ENCODE peak calls at places on chromosomes 2 and 18, in nine cellular contexts. T is nephron progenitor cell; G is fibroblast of pulmonary artery; X is CD8-positive, alpha-beta T cell; C is brain microvascular endothelial cell; R is spleen; F is NB4; B is uterus; E is cardiac muscle cell. D is an unnamed sample.

GRCh38 chr2:120656273-120656960 is 79.3 kb upstream of the GLI2 start:
- DNase-seq in T (no peak), G (no peak), X (no peak), C (no peak), R (no peak), F (no peak), B (no peak), E (no peak), D (no peak)

GRCh38 chr18:54947115-54947514 is 12.1 kb downstream of the CCDC68 start:
- DNase-seq in T (no peak), G (peak; percentile 47), X (no peak), C (no peak), R (no peak), F (no peak), B (no peak), E (peak; percentile 38), D (no peak)

GRCh38 chr2:64063454-64063853 is 44.2 kb upstream of the VPS54 start:
- DNase-seq in T (no peak), G (no peak), X (no peak), C (no peak), R (no peak), F (no peak), B (no peak), E (peak; percentile 13), D (no peak)

GRCh38 chr2:225056330-225057073 is 14.2 kb upstream of the DOCK10 start:
- DNase-seq in T (no peak), G (peak; percentile 25), X (no peak), C (peak; percentile 32), R (no peak), F (no peak), B (no peak), E (no peak), D (no peak)

GRCh38 chr18:25332002-25332401 is 20.0 kb downstream of the ZNF521 start:
- DNase-seq in T (no peak), G (no peak), X (no peak), C (no peak), R (no peak), F (no peak), B (no peak), E (no peak), D (no peak)

GRCh38 chr2:195834836-195835235 is 177.8 kb downstream of the SLC39A10 start:
- DNase-seq in T (no peak), G (no peak), X (no peak), C (no peak), R (no peak), F (no peak), B (no peak), E (no peak), D (no peak)

GRCh38 chr2:108454440-108454839 is 5.4 kb downstream of the GCC2 start:
- DNase-seq in T (no peak), G (peak; percentile 4), X (no peak), C (peak; percentile 14), R (no peak), F (no peak), B (no peak), E (no peak), D (no peak)

GRCh38 chr2:18598848-18599484 is 9.6 kb upstream of the NT5C1B start:
- DNase-seq in T (no peak), G (no peak), X (no peak), C (no peak), R (no peak), F (no peak), B (no peak), E (no peak), D (no peak)

GRCh38 chr2:150404147-150404546 is 83.3 kb downstream of the RND3 start:
- DNase-seq in T (no peak), G (no peak), X (no peak), C (no peak), R (no peak), F (no peak), B (no peak), E (no peak), D (no peak)

GRCh38 chr18:51107594-51108305 is 77.7 kb downstream of the SMAD4 start:
- DNase-seq in T (no peak), G (no peak), X (no peak), C (no peak), R (no peak), F (peak; percentile 27), B (no peak), E (no peak), D (no peak)

GRCh38 chr2:51710222-51710621 is 678.3 kb upstream of the NRXN1 start:
- DNase-seq in T (peak; percentile 15), G (no peak), X (no peak), C (no peak), R (no peak), F (peak; percentile 32), B (no peak), E (no peak), D (no peak)

GRCh38 chr18:8900552-8900951 is 195.2 kb downstream of the MTCL1 start:
- DNase-seq in T (no peak), G (no peak), X (no peak), C (no peak), R (no peak), F (no peak), B (no peak), E (no peak), D (no peak)

GRCh38 chr2:102074167-102074778 is 68.3 kb upstream of the IL1R1 start:
- DNase-seq in T (no peak), G (no peak), X (no peak), C (no peak), R (no peak), F (peak; percentile 86), B (no peak), E (no peak), D (no peak)

GRCh38 chr2:163800889-163801498 is 65.2 kb upstream of the FIGN start:
- DNase-seq in T (peak; percentile 47), G (peak; percentile 25), X (no peak), C (peak; percentile 34), R (no peak), F (no peak), B (no peak), E (peak; percentile 21), D (no peak)

GRCh38 chr2:24972315-24972958 is 682 bp upstream of the DNAJC27 start:
- DNase-seq in T (peak; percentile 36), G (peak; percentile 47), X (no peak), C (peak; percentile 30), R (peak; percentile 81), F (peak; percentile 70), B (peak; percentile 33), E (peak; percentile 44), D (peak; percentile 38)

DNA sequence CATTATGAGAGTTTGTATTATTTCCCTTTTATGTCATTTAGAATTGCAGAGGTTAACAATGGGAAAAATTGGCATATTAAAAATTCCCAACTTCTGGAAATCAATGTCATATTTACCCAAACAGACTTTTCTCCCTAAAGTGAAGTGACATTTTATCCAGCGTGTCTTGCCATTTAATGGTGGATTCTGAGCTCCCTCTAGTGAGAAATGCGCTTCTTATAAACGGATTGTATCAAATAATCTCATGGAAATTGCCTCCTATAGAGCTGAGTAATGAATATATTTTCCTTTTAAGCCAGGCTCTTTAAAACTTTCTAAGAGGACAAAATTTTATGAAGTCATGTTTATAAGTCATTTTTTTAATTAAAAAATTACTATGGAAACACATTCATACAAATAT is 5.7 kb upstream of the GCFC2 start:
- DNase-seq in T (no peak), G (peak; percentile 25), X (no peak), C (no peak), R (no peak), F (peak; percentile 14), B (no peak), E (peak; percentile 20), D (no peak)
- TF ChIP-seq CTCF in T (no peak), G (peak; percentile 2), X (no peak), C (no peak), R (no peak), F (no peak), B (no peak), E (peak; percentile 7), D (no peak)

DNA sequence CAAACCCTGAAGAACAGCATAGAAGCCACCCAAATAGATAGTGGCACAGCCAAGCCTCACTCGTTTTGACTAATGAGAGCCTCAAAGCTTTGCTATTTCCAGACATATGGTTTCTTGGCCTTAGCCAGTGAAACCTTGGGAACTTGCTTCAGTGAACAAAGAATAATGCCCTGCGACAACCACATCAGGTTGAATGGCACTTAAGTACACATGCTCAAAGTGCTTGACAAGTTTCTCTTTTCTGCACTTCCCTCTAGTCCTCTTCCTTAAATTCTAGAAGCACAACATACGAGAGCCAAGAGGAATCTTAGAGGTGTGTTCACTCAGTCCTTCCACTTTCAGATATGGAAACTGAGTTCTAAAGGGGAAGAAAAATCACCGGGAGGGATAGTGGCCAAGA is 258.3 kb downstream of the HAUS1 start:
- DNase-seq in T (no peak), G (no peak), X (no peak), C (no peak), R (no peak), F (no peak), B (no peak), E (no peak), D (no peak)
- TF ChIP-seq CTCF in T (no peak), G (no peak), X (no peak), C (no peak), R (no peak), F (no peak), B (no peak), E (no peak), D (no peak)

DNA sequence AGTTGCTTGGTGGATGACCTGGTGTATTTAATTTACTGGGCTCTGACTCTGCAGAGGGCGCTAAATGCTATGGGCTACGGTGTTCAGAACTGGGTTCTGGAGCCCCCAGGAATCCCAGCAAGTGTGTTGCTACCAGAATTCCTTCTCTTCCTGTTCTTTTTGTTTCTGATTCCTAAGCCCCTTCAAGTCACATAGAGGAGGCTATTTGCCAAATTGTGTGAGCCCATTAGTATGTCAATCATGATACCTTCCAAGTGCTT is 358.2 kb upstream of the SPRED2 start:
- DNase-seq in T (no peak), G (no peak), X (no peak), C (no peak), R (no peak), F (no peak), B (no peak), E (no peak), D (no peak)
- TF ChIP-seq CTCF in T (no peak), G (no peak), X (no peak), C (no peak), R (no peak), F (no peak), B (no peak), E (no peak), D (no peak)

DNA sequence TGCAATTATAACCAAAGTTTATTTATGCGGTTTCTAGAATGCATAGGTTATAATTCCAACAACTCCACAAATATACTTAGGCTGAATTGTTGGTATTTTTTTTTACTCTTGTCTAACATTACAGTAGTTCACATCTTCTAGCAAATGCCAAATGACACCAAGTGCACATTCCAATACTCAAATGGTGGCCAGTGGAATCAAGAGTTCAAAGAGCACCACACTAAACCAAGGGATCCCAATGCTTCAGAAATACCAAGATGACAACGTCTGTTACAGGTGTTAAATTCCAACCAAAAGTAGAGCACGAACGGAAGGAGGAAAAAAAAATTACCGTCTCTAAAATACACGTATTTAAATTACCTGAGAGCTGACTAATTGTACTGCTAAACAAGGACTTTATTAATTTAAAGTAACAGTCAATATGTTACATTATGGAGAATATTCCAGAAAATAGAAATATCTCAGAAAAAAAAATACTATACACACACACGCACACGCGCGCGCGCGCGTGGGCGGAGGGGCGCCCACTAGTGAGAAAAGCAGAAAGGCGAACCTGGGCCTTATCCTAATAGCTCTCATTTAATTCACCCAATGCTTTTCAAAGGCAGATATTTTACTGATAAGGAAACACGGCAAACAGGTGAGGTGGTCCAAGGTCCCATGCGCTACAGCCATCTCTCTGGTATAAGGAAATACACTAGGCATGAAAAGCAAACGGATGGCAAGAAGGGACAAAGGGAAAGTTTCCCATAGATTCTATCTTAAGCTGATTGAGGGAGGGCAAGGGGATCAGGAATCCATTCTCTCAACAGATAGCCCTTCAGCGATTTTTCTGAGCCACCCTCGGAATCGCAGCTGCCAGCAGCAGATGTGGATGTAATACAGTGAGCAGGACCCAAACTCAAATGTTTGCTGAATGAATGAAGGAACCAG is 136.5 kb downstream of the TMEM247 start:
- DNase-seq in T (no peak), G (no peak), X (peak; percentile 6), C (no peak), R (peak; percentile 77), F (peak; percentile 47), B (no peak), E (peak; percentile 15), D (no peak)
- TF ChIP-seq CTCF in T (no peak), G (peak; percentile 18), X (no peak), C (peak; percentile 30), R (no peak), F (peak; percentile 6), B (peak; percentile 27), E (peak; percentile 22), D (no peak)

D was measured in HL-60.